ENCODE peak calls at places on chromosomes 6 and 20, in four cellular contexts. Q is GM12878, S is endothelial cell of umbilical vein, X is K562. O is an unnamed sample.

GRCh38 chr20:61328906-61329558 is 77.0 kb downstream of the CDH4 start:
- DNase-seq in Q (no peak), S (peak), X (no peak), O (peak)

GRCh38 chr20:10430000-10430466 is 4.0 kb downstream of the MKKS start:
- DNase-seq in Q (no peak), S (no peak), X (no peak), O (no peak)

GRCh38 chr6:12254228-12254627 is 35.9 kb upstream of the EDN1 start:
- DNase-seq in Q (no peak), S (no peak), X (no peak), O (no peak)

GRCh38 chr6:37818536-37819176 is 871 bp upstream of the ZFAND3 start:
- DNase-seq in Q (no peak), S (peak), X (peak), O (peak)

GRCh38 chr6:155530219-155530834 is 74.7 kb upstream of the NOX3 start:
- DNase-seq in Q (no peak), S (peak), X (no peak), O (peak)

GRCh38 chr20:39049684-39050554 is 87.8 kb downstream of the DHX35 start:
- DNase-seq in Q (peak), S (peak), X (peak), O (peak)

GRCh38 chr6:49849121-49849907 is 17.0 kb downstream of the CRISP1 start:
- DNase-seq in Q (no peak), S (peak), X (peak), O (peak)

GRCh38 chr20:5073154-5074049 is 46.4 kb downstream of the PCNA start:
- DNase-seq in Q (no peak), S (peak), X (no peak), O (peak)

GRCh38 chr6:96792791-96793190 is 44.5 kb downstream of the GPR63 start:
- DNase-seq in Q (no peak), S (no peak), X (no peak), O (no peak)
- TF ChIP-seq MYC in Q (no peak), S (no peak), X (no peak), O (no peak)

GRCh38 chr20:53957421-53958172 is 112.8 kb downstream of the BCAS1 start:
- DNase-seq in Q (no peak), S (peak), X (no peak), O (no peak)
- TF ChIP-seq CTCF in Q (peak), S (no peak), X (peak), O (peak)

DNA sequence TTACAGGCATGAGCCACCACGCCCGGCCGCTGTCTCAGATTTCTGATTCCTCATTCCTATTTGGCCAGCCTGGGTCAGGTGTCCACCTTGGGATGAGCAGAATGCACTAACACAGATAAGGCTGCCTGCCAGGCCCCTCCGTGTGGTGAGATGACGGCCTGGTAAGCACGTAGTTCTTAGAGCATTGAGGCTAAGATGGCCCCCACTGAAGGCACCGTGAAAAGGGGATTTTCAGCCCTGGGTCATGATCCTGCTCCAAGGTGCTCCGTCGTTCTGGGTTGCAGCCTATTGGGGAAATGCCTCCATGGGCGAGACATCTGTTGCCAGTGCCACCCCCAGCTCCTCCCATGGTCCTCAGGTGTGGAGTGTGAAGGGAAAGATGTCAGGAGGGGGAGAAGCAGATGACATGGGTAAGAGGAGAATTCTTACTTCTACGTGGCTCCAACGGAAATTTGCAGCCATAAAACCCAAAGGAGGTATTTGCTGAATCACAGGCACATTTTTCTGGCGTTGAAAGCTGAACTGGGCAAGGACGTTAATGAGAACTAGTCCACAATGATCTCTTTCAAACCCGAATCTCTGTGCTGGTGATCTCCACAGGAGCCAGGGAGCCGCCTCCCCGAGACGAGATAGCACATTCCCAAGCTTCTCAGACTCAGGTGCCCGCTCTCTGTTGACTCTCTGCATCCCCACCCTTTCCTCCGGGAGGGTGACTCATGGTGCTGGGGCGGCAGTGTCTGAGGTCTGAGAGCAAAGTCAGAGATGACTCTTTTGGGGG is 34.0 kb upstream of the BMP6 start:
- DNase-seq in Q (no peak), S (peak), X (peak), O (no peak)
- TF ChIP-seq MYC in Q (no peak), S (no peak), X (no peak), O (no peak)

GRCh38 chr6:99790679-99791078 is 184.0 kb downstream of the PRDM13 start:
- DNase-seq in Q (no peak), S (no peak), X (no peak), O (peak)
- TF ChIP-seq CTCF in Q (no peak), S (no peak), X (no peak), O (no peak)

GRCh38 chr20:11912664-11913415 is 4.9 kb upstream of the BTBD3 start:
- DNase-seq in Q (no peak), S (no peak), X (no peak), O (no peak)
- TF ChIP-seq MYC in Q (no peak), S (no peak), X (no peak), O (no peak)

GRCh38 chr6:93468291-93468690 is 48.9 kb upstream of the EPHA7 start:
- DNase-seq in Q (no peak), S (no peak), X (no peak), O (no peak)
- TF ChIP-seq CTCF in Q (no peak), S (no peak), X (no peak), O (no peak)

GRCh38 chr20:31665753-31666152 is 28.0 kb downstream of the COX4I2 start:
- DNase-seq in Q (no peak), S (no peak), X (no peak), O (no peak)

GRCh38 chr20:31667315-31668285 is 29.9 kb downstream of the COX4I2 start:
- DNase-seq in Q (no peak), S (no peak), X (no peak), O (peak)

GRCh38 chr20:31664696-31665354 is 27.1 kb downstream of the COX4I2 start:
- DNase-seq in Q (no peak), S (no peak), X (no peak), O (no peak)

GRCh38 chr20:31663838-31664695 is 26.4 kb downstream of the COX4I2 start:
- DNase-seq in Q (no peak), S (no peak), X (no peak), O (no peak)

GRCh38 chr20:31666258-31667042 is 28.7 kb downstream of the COX4I2 start:
- DNase-seq in Q (no peak), S (no peak), X (peak), O (peak)
- TF ChIP-seq MYC in Q (no peak), S (no peak), X (no peak), O (peak)

DNA sequence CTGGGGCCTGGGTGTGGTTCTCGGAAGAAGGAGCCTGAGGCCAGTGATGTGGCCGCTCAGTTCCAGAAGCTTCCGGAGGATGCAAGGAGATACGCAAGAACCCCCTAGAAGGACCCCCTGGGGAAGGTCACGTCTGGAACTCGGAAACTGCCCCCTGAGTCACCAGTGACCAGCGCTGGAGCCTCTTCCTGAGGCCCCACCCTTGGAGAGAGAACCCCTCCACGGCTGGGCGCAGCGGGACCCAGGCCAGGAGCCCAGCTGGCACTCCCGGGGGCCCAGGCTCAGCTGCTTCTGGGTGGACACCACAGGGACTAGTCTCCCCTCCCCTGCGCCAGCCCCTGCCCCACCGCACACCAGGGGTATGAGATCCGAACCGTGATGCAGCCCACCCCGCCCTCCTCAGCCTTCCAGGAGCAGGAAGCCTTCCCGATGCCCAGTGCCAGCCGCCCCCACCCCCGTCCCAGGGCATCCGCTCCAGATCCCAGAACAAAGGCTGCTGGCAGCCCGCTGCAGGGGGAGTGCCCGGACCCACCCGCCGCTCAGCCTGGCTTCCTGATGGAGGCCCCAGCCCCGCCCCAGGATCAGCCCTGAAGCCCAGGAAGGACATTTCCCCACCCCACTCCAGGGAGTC is 7.5 kb downstream of the LAMA5 start:
- DNase-seq in Q (no peak), S (peak), X (peak), O (no peak)
- TF ChIP-seq CTCF in Q (no peak), S (no peak), X (no peak), O (no peak)

DNA sequence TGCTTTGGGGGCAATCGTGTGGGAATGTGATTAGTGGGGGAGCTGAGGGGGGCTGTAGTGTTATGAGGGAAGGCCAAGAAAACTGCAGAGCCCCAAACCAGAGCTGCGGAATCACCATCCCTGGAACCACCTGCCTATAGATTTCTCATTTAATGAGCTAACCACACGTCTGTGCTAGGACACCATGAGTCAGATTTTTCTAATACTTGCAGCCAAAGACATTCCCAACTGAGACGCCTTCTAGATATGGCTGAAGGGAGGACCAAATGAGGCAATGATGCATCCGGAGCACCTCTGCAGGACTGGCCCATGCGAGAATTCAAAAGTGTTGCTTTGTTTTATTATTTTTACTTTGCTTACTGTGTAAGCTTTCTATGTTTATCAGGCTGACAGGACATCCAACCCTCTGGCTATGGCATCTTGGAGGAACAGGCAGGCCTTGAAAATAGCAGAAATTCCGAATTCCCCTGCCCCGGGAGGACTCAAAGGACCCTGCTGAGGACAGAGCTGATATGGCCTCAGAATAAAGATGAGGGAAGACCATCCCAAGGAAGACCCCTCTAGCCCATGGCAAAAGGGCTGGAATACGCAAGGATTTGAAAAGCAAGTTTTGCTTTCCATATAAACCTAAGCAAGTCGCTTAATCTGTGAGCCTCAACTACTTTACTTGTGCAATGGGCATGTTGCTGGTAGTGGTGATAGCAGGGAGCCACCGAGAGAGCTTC is 3.1 kb upstream of the PTGIS start:
- DNase-seq in Q (no peak), S (no peak), X (no peak), O (no peak)
- TF ChIP-seq MYC in Q (no peak), S (no peak), X (no peak), O (no peak)

O was measured in NB4.